ENCODE peak calls at places on chromosome 18, in six cellular contexts. I, D, S, G, U and N are unnamed samples.

GRCh38 chr18:23968638-23969037 is 45.9 kb upstream of the TTC39C start:
- DNase-seq in G (no peak), U (no peak), D (no peak), I (no peak), S (no peak), N (no peak)

GRCh38 chr18:6022089-6022444 is 126.7 kb upstream of the TMEM200C start:
- DNase-seq in G (peak), S (no peak), D (no peak), U (no peak), I (no peak), N (no peak)

GRCh38 chr18:34609991-34610658 is 100.0 kb upstream of the DTNA start:
- DNase-seq in S (no peak), U (no peak), I (no peak), D (no peak), G (no peak), N (no peak)

GRCh38 chr18:78512080-78512601 is 467.5 kb upstream of the SALL3 start:
- DNase-seq in G (no peak), S (no peak), D (no peak), I (no peak), U (no peak), N (no peak)

GRCh38 chr18:77141401-77142118 is 9.0 kb upstream of the MBP start:
- DNase-seq in U (no peak), I (no peak), S (peak), D (no peak), G (no peak), N (no peak)

GRCh38 chr18:62610509-62611394 is 87.9 kb downstream of the ZCCHC2 start:
- DNase-seq in I (no peak), G (no peak), D (no peak), S (no peak), U (no peak), N (peak)

GRCh38 chr18:46352520-46353250 is 248.5 kb downstream of the HAUS1 start:
- DNase-seq in S (no peak), U (no peak), D (no peak), I (no peak), G (no peak), N (no peak)

GRCh38 chr18:48983793-48984437 is 33.1 kb upstream of the SMAD7 start:
- DNase-seq in S (peak), I (no peak), D (no peak), G (peak), U (no peak), N (peak)

GRCh38 chr18:46222710-46223360 is 118.7 kb downstream of the HAUS1 start:
- DNase-seq in G (no peak), U (no peak), I (no peak), D (no peak), S (no peak), N (no peak)

GRCh38 chr18:6297875-6298274 is 116.8 kb downstream of the L3MBTL4 start:
- DNase-seq in D (no peak), U (no peak), G (no peak), S (no peak), I (no peak), N (no peak)

GRCh38 chr18:23716516-23716915 is 27.3 kb downstream of the LAMA3 start:
- DNase-seq in G (peak), I (no peak), D (no peak), S (no peak), U (peak), N (no peak)

GRCh38 chr18:36389811-36390581 is 92.5 kb downstream of the FHOD3 start:
- DNase-seq in U (no peak), G (no peak), I (no peak), S (no peak), D (no peak), N (no peak)

GRCh38 chr18:11566236-11566965 is 43.0 kb upstream of the SLC35G4 start:
- DNase-seq in S (no peak), U (no peak), I (no peak), D (no peak), G (no peak), N (no peak)

GRCh38 chr18:6255121-6255742 is 159.5 kb downstream of the L3MBTL4 start:
- DNase-seq in I (no peak), U (no peak), D (no peak), G (no peak), S (no peak), N (no peak)

GRCh38 chr18:42298744-42299685 is 344.0 kb downstream of the PIK3C3 start:
- DNase-seq in D (peak), U (peak), I (peak), G (peak), S (peak), N (peak)

GRCh38 chr18:13474907-13475306 is 251.5 kb downstream of the FAM210A start:
- DNase-seq in I (no peak), D (no peak), U (no peak), G (no peak), S (no peak), N (no peak)

GRCh38 chr18:34806527-34806926 is 96.4 kb downstream of the DTNA start:
- DNase-seq in G (no peak), I (no peak), S (no peak), D (no peak), U (no peak), N (no peak)

GRCh38 chr18:23900979-23901378 is 113.6 kb upstream of the TTC39C start:
- DNase-seq in D (no peak), S (no peak), G (no peak), U (no peak), I (no peak), N (no peak)

GRCh38 chr18:7749510-7749981 is 182.4 kb downstream of the PTPRM start:
- DNase-seq in D (no peak), G (peak), I (no peak), S (no peak), U (no peak), N (no peak)

GRCh38 chr18:48713302-48713701 is 174.5 kb downstream of the CTIF start:
- DNase-seq in U (no peak), S (no peak), G (no peak), I (no peak), D (no peak), N (no peak)

GRCh38 chr18:470661-471501 is 29.6 kb downstream of the COLEC12 start:
- DNase-seq in S (no peak), U (no peak), G (peak), D (no peak), I (peak), N (no peak)

GRCh38 chr18:63344263-63344662 is 22.7 kb downstream of the KDSR start:
- DNase-seq in S (no peak), I (no peak), D (no peak), U (no peak), G (no peak), N (no peak)

GRCh38 chr18:78659748-78660147 is 319.9 kb upstream of the SALL3 start:
- DNase-seq in D (peak), G (no peak), U (no peak), S (no peak), I (no peak), N (peak)

GRCh38 chr18:58041633-58042032 is 2.4 kb upstream of the NEDD4L start:
- DNase-seq in U (no peak), D (no peak), S (no peak), I (no peak), G (no peak), N (no peak)

GRCh38 chr18:23918395-23919032 is 96.0 kb upstream of the TTC39C start:
- DNase-seq in D (peak), I (peak), U (peak), S (peak), G (peak), N (peak)

GRCh38 chr18:28075501-28075900 is 101.4 kb downstream of the CDH2 start:
- DNase-seq in G (no peak), I (peak), U (no peak), D (no peak), S (no peak), N (no peak)

GRCh38 chr18:63505566-63506335 is 29.0 kb downstream of the SERPINB5 start:
- DNase-seq in S (peak), G (peak), U (no peak), I (peak), D (no peak), N (peak)

GRCh38 chr18:65938592-65939372 is 188.0 kb downstream of the CDH7 start:
- DNase-seq in G (peak), S (peak), D (peak), I (peak), U (no peak), N (peak)

GRCh38 chr18:49802623-49803022 is 10.7 kb downstream of the ACAA2 start:
- DNase-seq in U (no peak), G (no peak), D (no peak), S (no peak), I (no peak), N (no peak)

GRCh38 chr18:54700580-54700979 is 109.5 kb downstream of the DYNAP start:
- DNase-seq in G (no peak), D (no peak), I (no peak), U (no peak), S (no peak), N (no peak)

GRCh38 chr18:54702687-54703086 is 111.6 kb downstream of the DYNAP start:
- DNase-seq in S (no peak), U (no peak), G (peak), D (no peak), I (no peak), N (no peak)

GRCh38 chr18:54692463-54692862 is 101.4 kb downstream of the DYNAP start:
- DNase-seq in D (no peak), G (no peak), U (no peak), S (no peak), I (no peak), N (no peak)

GRCh38 chr18:54696616-54697293 is 105.7 kb downstream of the DYNAP start:
- DNase-seq in S (no peak), U (no peak), I (peak), D (no peak), G (peak), N (no peak)
- TF ChIP-seq CTCF in S (no peak), U (no peak), I (no peak), D (no peak), G (no peak), N (no peak)

GRCh38 chr18:9534844-9535243 is 59.5 kb downstream of the RALBP1 start:
- DNase-seq in D (no peak), S (no peak), U (no peak), G (no peak), I (no peak), N (no peak)

GRCh38 chr18:9531791-9532410 is 56.6 kb downstream of the RALBP1 start:
- DNase-seq in S (no peak), D (no peak), G (no peak), I (no peak), U (no peak), N (no peak)

GRCh38 chr18:9537638-9538037 is 62.3 kb downstream of the RALBP1 start:
- DNase-seq in S (no peak), I (no peak), D (no peak), U (no peak), G (no peak), N (no peak)

GRCh38 chr18:9536354-9537152 is 61.2 kb downstream of the RALBP1 start:
- DNase-seq in S (no peak), D (no peak), G (peak), I (peak), U (no peak), N (no peak)

DNA sequence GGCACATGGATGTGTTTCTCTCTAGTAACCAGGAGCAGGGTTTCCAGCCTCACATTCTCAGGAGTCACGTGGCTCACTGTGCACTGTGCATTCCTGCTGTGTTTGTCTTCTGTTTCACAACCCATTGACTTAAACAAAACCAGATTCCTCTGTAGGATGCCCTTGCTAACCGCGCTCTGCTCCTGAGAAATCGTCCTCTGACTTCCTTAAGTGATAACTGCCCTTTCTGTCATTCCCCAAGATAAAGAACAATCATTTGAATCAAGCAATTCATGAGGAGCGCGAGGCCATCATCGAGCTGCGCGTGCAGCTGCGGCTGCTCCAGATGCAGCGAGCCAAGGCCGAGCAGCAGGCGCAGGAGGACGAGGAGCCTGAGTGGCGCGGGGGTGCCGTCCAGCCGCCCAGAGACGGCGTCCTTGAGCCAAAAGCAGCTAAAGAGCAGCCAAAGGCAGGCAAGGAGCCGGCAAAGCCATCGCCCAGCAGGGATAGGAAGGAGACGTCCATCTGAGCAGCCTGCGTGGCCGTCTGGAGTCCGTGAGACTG is 60.2 kb downstream of the RALBP1 start:
- DNase-seq in S (no peak), G (peak), D (no peak), I (peak), U (peak), N (no peak)
- TF ChIP-seq CTCF in S (no peak), G (peak), D (no peak), I (no peak), U (no peak), N (no peak)

DNA sequence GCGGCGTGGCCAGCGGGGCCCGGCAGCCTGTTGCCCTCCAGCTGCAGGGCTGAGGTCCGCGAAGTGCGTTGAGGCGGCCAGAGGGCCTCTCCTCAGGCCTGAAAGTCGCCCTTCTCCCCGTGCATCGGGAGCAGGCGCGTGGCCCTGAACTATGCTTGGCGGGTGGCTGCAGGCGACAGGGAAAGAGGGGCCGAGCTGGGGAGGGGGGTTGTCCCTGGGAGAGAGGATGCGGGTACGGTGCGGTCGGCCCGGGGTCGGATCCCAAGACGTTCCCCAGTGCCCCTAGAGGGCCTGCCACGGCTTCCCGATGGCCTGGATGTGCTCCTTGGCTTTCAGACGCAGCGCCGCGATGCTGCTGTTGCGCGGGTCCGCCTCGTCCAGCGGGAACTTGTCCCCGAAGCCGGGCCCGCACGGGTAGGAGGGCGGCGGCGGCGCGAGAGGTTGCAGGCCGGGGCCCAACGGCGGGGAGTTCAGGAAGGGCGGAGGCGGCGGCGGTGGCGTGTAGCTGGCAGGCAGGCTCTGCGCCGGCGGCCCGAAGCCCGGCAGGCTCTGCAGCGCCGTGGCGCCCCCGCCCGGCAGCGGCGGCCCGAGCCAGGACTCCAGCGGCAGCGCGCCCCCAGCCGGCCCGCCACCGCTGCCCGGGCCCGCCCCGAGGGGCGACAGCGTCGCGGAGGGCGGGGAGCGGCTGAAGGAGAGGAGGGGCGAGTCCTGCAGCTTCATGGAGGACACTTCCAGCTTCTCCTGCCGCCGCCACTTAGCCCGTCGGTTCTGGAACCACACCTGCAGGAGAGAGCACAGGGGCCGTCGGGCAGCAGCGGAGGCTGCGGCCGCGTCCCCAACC is 4.3 kb downstream of the RAX start:
- DNase-seq in U (no peak), I (peak), G (peak), D (peak), S (no peak), N (peak)
- TF ChIP-seq CTCF in U (no peak), I (peak), G (no peak), D (no peak), S (no peak), N (no peak)

GRCh38 chr18:73979742-73980141 is 167.9 kb downstream of the FBXO15 start:
- DNase-seq in I (peak), U (peak), S (no peak), G (peak), D (no peak), N (no peak)

GRCh38 chr18:73983970-73984369 is 163.7 kb downstream of the FBXO15 start:
- DNase-seq in I (no peak), G (no peak), U (no peak), D (no peak), S (no peak), N (no peak)

GRCh38 chr18:73975266-73975665 is 172.4 kb downstream of the FBXO15 start:
- DNase-seq in S (no peak), G (peak), D (no peak), I (no peak), U (no peak), N (no peak)

GRCh38 chr18:73983496-73983895 is 164.1 kb downstream of the FBXO15 start:
- DNase-seq in G (no peak), U (no peak), S (no peak), D (no peak), I (no peak), N (no peak)

DNA sequence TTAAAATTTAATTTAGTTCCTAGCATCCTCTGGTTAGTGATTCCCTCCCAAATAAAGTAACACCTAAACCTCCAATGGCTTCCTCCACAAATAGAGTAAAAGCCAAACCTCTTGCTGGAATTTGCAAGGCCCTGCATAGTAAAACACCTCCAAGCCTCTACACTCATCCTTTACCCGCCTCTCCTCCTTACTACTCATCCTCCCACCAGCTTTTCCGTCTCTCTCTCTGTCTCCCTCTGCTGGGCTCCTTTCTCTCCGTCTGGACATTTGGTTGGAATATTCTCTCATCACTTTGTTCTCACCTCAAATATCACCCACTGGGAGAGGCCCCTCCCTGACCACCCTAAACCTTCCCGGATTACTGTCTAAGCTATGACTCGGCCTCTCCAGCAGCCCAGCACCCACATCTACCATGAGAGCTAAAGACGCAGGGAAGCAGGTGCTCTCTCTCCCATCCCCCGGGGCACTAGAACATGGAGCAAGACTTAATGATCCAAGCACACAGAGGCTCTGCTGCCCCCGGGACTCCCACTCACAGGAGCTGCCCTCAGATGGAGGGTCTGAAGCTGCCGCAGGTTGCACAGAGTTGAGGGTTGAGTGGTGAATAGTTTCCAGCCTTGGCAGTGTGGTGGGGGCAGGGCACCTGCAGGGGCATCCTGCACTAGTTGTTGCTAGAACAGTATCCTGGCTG is 167.2 kb downstream of the FBXO15 start:
- DNase-seq in D (no peak), G (peak), I (peak), U (no peak), S (no peak), N (peak)
- TF ChIP-seq CTCF in D (no peak), G (peak), I (peak), U (peak), S (peak), N (peak)

GRCh38 chr18:71729611-71730010 is 814.5 kb downstream of the CBLN2 start:
- DNase-seq in D (no peak), U (no peak), S (no peak), I (no peak), G (no peak), N (no peak)

GRCh38 chr18:71727909-71728308 is 816.2 kb downstream of the CBLN2 start:
- DNase-seq in S (no peak), G (no peak), D (no peak), I (no peak), U (no peak), N (no peak)
- TF ChIP-seq CTCF in S (no peak), G (no peak), D (no peak), I (no peak), U (no peak), N (no peak)

DNA sequence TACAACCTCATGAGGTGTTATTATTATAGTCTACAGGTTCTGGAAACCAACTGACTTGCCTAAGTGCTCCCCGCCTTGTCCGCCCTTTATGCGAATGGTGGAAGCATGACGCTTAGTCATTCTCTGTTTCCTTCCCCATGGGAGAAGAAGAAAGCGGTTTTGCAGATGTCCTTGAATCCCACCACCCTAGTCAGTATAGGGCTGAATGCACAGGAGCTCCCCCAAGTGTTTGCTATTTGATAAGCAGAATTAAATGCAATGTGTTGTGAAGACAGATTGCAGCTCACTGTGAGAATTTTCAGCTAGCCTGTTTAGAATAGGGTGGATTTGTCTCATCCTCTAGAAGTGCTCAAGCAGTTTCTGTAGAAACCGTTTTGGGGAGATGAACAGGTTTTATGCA is 652.0 kb downstream of the DCC start:
- DNase-seq in U (no peak), G (peak), D (no peak), S (no peak), I (no peak), N (no peak)
- TF ChIP-seq CTCF in U (no peak), G (peak), D (no peak), S (peak), I (peak), N (peak)